ENCODE peak calls at places on chromosome 22, in nine cellular contexts. One of them, this sample, is unnamed.

GRCh38 chr22:41565403-41566054 is 4.7 kb downstream of the CSDC2 start:
- DNase-seq in CD4-positive, CD25-positive, alpha-beta regulatory T cell: no peak
- DNase-seq in stomach: no peak
- DNase-seq in psoas muscle: peak; percentile 34
- DNase-seq in neuronal stem cell: no peak
- DNase-seq in tibial artery: peak; percentile 41
- DNase-seq in brain microvascular endothelial cell: peak; percentile 82
- DNase-seq in transverse colon: peak; percentile 27
- DNase-seq in pancreas: no peak
- DNase-seq in this sample: peak; percentile 56

GRCh38 chr22:41538583-41538982 is 5.7 kb downstream of the POLR3H start:
- DNase-seq in CD4-positive, CD25-positive, alpha-beta regulatory T cell: no peak
- DNase-seq in stomach: no peak
- DNase-seq in psoas muscle: no peak
- DNase-seq in neuronal stem cell: no peak
- DNase-seq in tibial artery: no peak
- DNase-seq in brain microvascular endothelial cell: no peak
- DNase-seq in transverse colon: no peak
- DNase-seq in pancreas: no peak
- DNase-seq in this sample: no peak

GRCh38 chr22:24427500-24428164 is at the start of gene ADORA2A:
- DNase-seq in CD4-positive, CD25-positive, alpha-beta regulatory T cell: peak; percentile 90
- DNase-seq in stomach: peak; percentile 67
- DNase-seq in psoas muscle: no peak
- DNase-seq in neuronal stem cell: no peak
- DNase-seq in tibial artery: no peak
- DNase-seq in brain microvascular endothelial cell: no peak
- DNase-seq in transverse colon: peak; percentile 84
- DNase-seq in pancreas: no peak
- DNase-seq in this sample: no peak

GRCh38 chr22:50518628-50519027 is 6.8 kb downstream of the SCO2 start:
- DNase-seq in CD4-positive, CD25-positive, alpha-beta regulatory T cell: no peak
- DNase-seq in stomach: no peak
- DNase-seq in psoas muscle: no peak
- DNase-seq in neuronal stem cell: no peak
- DNase-seq in tibial artery: no peak
- DNase-seq in brain microvascular endothelial cell: no peak
- DNase-seq in transverse colon: no peak
- DNase-seq in pancreas: no peak
- DNase-seq in this sample: no peak

GRCh38 chr22:27715078-27715477 is 86.5 kb downstream of the MN1 start:
- DNase-seq in CD4-positive, CD25-positive, alpha-beta regulatory T cell: no peak
- DNase-seq in stomach: no peak
- DNase-seq in psoas muscle: peak; percentile 59
- DNase-seq in neuronal stem cell: peak; percentile 23
- DNase-seq in tibial artery: no peak
- DNase-seq in brain microvascular endothelial cell: no peak
- DNase-seq in transverse colon: no peak
- DNase-seq in pancreas: no peak
- DNase-seq in this sample: no peak

GRCh38 chr22:20101638-20102037 is 14.3 kb upstream of the RANBP1 start:
- DNase-seq in CD4-positive, CD25-positive, alpha-beta regulatory T cell: no peak
- DNase-seq in stomach: no peak
- DNase-seq in psoas muscle: no peak
- DNase-seq in neuronal stem cell: no peak
- DNase-seq in tibial artery: no peak
- DNase-seq in brain microvascular endothelial cell: no peak
- DNase-seq in transverse colon: no peak
- DNase-seq in pancreas: no peak
- DNase-seq in this sample: peak; percentile 6

GRCh38 chr22:23380911-23381310 is 199.2 kb downstream of the IGLL1 start:
- DNase-seq in CD4-positive, CD25-positive, alpha-beta regulatory T cell: no peak
- DNase-seq in stomach: no peak
- DNase-seq in psoas muscle: no peak
- DNase-seq in neuronal stem cell: no peak
- DNase-seq in tibial artery: peak; percentile 8
- DNase-seq in brain microvascular endothelial cell: no peak
- DNase-seq in transverse colon: no peak
- DNase-seq in pancreas: no peak
- DNase-seq in this sample: no peak

GRCh38 chr22:19525116-19525660 is 978 bp upstream of the CLDN5 start:
- DNase-seq in CD4-positive, CD25-positive, alpha-beta regulatory T cell: no peak
- DNase-seq in stomach: no peak
- DNase-seq in psoas muscle: no peak
- DNase-seq in neuronal stem cell: no peak
- DNase-seq in tibial artery: no peak
- DNase-seq in brain microvascular endothelial cell: no peak
- DNase-seq in transverse colon: no peak
- DNase-seq in pancreas: no peak
- DNase-seq in this sample: no peak

GRCh38 chr22:25630446-25630845 is 66.0 kb downstream of the GRK3 start:
- DNase-seq in CD4-positive, CD25-positive, alpha-beta regulatory T cell: no peak
- DNase-seq in stomach: no peak
- DNase-seq in psoas muscle: no peak
- DNase-seq in neuronal stem cell: no peak
- DNase-seq in tibial artery: no peak
- DNase-seq in brain microvascular endothelial cell: no peak
- DNase-seq in transverse colon: no peak
- DNase-seq in pancreas: no peak
- DNase-seq in this sample: no peak

GRCh38 chr22:37267128-37267587 is 15.2 kb upstream of the CYTH4 start:
- DNase-seq in CD4-positive, CD25-positive, alpha-beta regulatory T cell: peak; percentile 71
- DNase-seq in stomach: peak; percentile 42
- DNase-seq in psoas muscle: no peak
- DNase-seq in neuronal stem cell: peak; percentile 65
- DNase-seq in tibial artery: no peak
- DNase-seq in brain microvascular endothelial cell: no peak
- DNase-seq in transverse colon: peak; percentile 55
- DNase-seq in pancreas: no peak
- DNase-seq in this sample: peak; percentile 32

GRCh38 chr22:50403701-50404101 is 60.6 kb downstream of the PPP6R2 start:
- DNase-seq in CD4-positive, CD25-positive, alpha-beta regulatory T cell: no peak
- DNase-seq in stomach: peak; percentile 61
- DNase-seq in psoas muscle: peak; percentile 55
- DNase-seq in neuronal stem cell: no peak
- DNase-seq in tibial artery: peak; percentile 71
- DNase-seq in brain microvascular endothelial cell: no peak
- DNase-seq in transverse colon: peak; percentile 56
- DNase-seq in pancreas: peak; percentile 34
- DNase-seq in this sample: peak; percentile 68

GRCh38 chr22:36010913-36011312 is 17.7 kb downstream of the RBFOX2 start:
- DNase-seq in CD4-positive, CD25-positive, alpha-beta regulatory T cell: no peak
- DNase-seq in stomach: no peak
- DNase-seq in psoas muscle: no peak
- DNase-seq in neuronal stem cell: no peak
- DNase-seq in tibial artery: no peak
- DNase-seq in brain microvascular endothelial cell: peak; percentile 76
- DNase-seq in transverse colon: no peak
- DNase-seq in pancreas: no peak
- DNase-seq in this sample: no peak

GRCh38 chr22:36008131-36008530 is 20.5 kb downstream of the RBFOX2 start:
- DNase-seq in CD4-positive, CD25-positive, alpha-beta regulatory T cell: no peak
- DNase-seq in stomach: no peak
- DNase-seq in psoas muscle: no peak
- DNase-seq in neuronal stem cell: no peak
- DNase-seq in tibial artery: no peak
- DNase-seq in brain microvascular endothelial cell: no peak
- DNase-seq in transverse colon: no peak
- DNase-seq in pancreas: no peak
- DNase-seq in this sample: no peak

GRCh38 chr22:36008565-36008964 is 20.1 kb downstream of the RBFOX2 start:
- DNase-seq in CD4-positive, CD25-positive, alpha-beta regulatory T cell: no peak
- DNase-seq in stomach: no peak
- DNase-seq in psoas muscle: no peak
- DNase-seq in neuronal stem cell: no peak
- DNase-seq in tibial artery: no peak
- DNase-seq in brain microvascular endothelial cell: no peak
- DNase-seq in transverse colon: no peak
- DNase-seq in pancreas: no peak
- DNase-seq in this sample: no peak

GRCh38 chr22:36009085-36009484 is 19.5 kb downstream of the RBFOX2 start:
- DNase-seq in CD4-positive, CD25-positive, alpha-beta regulatory T cell: no peak
- DNase-seq in stomach: no peak
- DNase-seq in psoas muscle: no peak
- DNase-seq in neuronal stem cell: no peak
- DNase-seq in tibial artery: no peak
- DNase-seq in brain microvascular endothelial cell: peak; percentile 78
- DNase-seq in transverse colon: no peak
- DNase-seq in pancreas: no peak
- DNase-seq in this sample: no peak

DNA sequence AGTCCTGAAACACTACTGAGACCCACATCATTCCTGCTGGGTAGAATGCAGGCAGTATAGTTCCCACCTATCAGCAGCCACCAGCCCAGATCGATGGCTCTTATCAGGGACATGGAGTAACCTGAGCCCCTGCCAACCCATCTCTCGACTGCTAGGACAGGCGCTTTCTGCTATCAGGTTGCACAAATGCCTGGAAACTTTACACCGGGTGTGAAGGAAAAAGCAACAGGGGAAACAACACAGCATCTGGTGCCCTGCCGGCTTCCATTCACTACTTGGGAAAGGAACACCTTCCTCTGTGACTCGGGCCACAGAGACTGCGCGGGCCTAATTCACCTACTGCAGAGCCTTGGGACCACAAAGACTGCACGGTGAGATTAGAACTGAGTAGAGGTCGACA is 18.5 kb downstream of the RBFOX2 start:
- DNase-seq in CD4-positive, CD25-positive, alpha-beta regulatory T cell: no peak
- DNase-seq in stomach: no peak
- DNase-seq in psoas muscle: no peak
- DNase-seq in neuronal stem cell: peak; percentile 56
- DNase-seq in tibial artery: no peak
- DNase-seq in brain microvascular endothelial cell: no peak
- DNase-seq in transverse colon: no peak
- DNase-seq in pancreas: peak; percentile 72
- DNase-seq in this sample: no peak
- H3K4me3 ChIP-seq in CD4-positive, CD25-positive, alpha-beta regulatory T cell: no peak overlapping the region
- H3K4me3 ChIP-seq in stomach: no peak overlapping the region
- H3K4me3 ChIP-seq in psoas muscle: no peak overlapping the region
- H3K4me3 ChIP-seq in neuronal stem cell: no peak overlapping the region
- H3K4me3 ChIP-seq in tibial artery: no peak overlapping the region
- H3K4me3 ChIP-seq in brain microvascular endothelial cell: no peak overlapping the region
- H3K4me3 ChIP-seq in transverse colon: no peak overlapping the region
- H3K4me3 ChIP-seq in pancreas: no peak overlapping the region
- H3K4me3 ChIP-seq in this sample: no peak overlapping the region

GRCh38 chr22:38327805-38328204 is 10.6 kb upstream of the CSNK1E start:
- DNase-seq in CD4-positive, CD25-positive, alpha-beta regulatory T cell: no peak
- DNase-seq in stomach: no peak
- DNase-seq in psoas muscle: no peak
- DNase-seq in neuronal stem cell: no peak
- DNase-seq in tibial artery: no peak
- DNase-seq in brain microvascular endothelial cell: no peak
- DNase-seq in transverse colon: no peak
- DNase-seq in pancreas: no peak
- DNase-seq in this sample: no peak

GRCh38 chr22:38325575-38325974 is 8.3 kb upstream of the CSNK1E start:
- DNase-seq in CD4-positive, CD25-positive, alpha-beta regulatory T cell: no peak
- DNase-seq in stomach: no peak
- DNase-seq in psoas muscle: no peak
- DNase-seq in neuronal stem cell: no peak
- DNase-seq in tibial artery: no peak
- DNase-seq in brain microvascular endothelial cell: no peak
- DNase-seq in transverse colon: no peak
- DNase-seq in pancreas: no peak
- DNase-seq in this sample: no peak

DNA sequence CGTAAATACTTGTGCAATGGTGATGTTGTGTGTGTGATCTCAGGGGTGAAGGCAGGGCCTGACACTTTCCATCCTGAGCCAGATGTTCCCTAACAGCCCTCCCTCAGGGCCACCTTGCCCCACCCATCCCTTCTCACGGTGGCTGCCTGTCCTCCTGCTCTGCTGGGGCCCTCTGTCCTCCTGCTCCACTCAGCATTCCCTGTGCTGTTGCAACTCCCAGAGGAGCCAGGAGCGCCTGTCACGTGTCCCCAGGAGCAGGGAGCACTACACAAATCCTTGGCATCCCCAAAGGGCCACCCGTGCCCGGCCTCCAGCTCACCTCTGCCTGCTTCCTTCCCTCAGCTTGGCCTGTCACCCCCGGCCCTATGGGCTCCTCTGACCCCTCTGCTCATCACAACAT is 10.2 kb upstream of the CSNK1E start:
- DNase-seq in CD4-positive, CD25-positive, alpha-beta regulatory T cell: no peak
- DNase-seq in stomach: no peak
- DNase-seq in psoas muscle: no peak
- DNase-seq in neuronal stem cell: no peak
- DNase-seq in tibial artery: no peak
- DNase-seq in brain microvascular endothelial cell: no peak
- DNase-seq in transverse colon: no peak
- DNase-seq in pancreas: no peak
- DNase-seq in this sample: no peak
- H3K27ac ChIP-seq in CD4-positive, CD25-positive, alpha-beta regulatory T cell: no peak overlapping the region
- H3K27ac ChIP-seq in stomach: no peak overlapping the region
- H3K27ac ChIP-seq in psoas muscle: no peak overlapping the region
- H3K27ac ChIP-seq in neuronal stem cell: no peak overlapping the region
- H3K27ac ChIP-seq in tibial artery: no peak overlapping the region
- H3K27ac ChIP-seq in brain microvascular endothelial cell: no peak overlapping the region
- H3K27ac ChIP-seq in transverse colon: no peak overlapping the region
- H3K27ac ChIP-seq in pancreas: no peak overlapping the region
- H3K27ac ChIP-seq in this sample: no peak overlapping the region

GRCh38 chr22:18156878-18157713 is 7.1 kb downstream of the USP18 start:
- DNase-seq in CD4-positive, CD25-positive, alpha-beta regulatory T cell: peak; percentile 46
- DNase-seq in stomach: peak; percentile 56
- DNase-seq in psoas muscle: peak; percentile 82
- DNase-seq in neuronal stem cell: peak; percentile 76
- DNase-seq in tibial artery: peak; percentile 78
- DNase-seq in brain microvascular endothelial cell: peak; percentile 91
- DNase-seq in transverse colon: peak; percentile 71
- DNase-seq in pancreas: no peak
- DNase-seq in this sample: peak; percentile 56
- H3K4me3 ChIP-seq in CD4-positive, CD25-positive, alpha-beta regulatory T cell: no peak overlapping the region
- H3K4me3 ChIP-seq in stomach: no peak overlapping the region
- H3K4me3 ChIP-seq in psoas muscle: no peak overlapping the region
- H3K4me3 ChIP-seq in neuronal stem cell: no peak overlapping the region
- H3K4me3 ChIP-seq in tibial artery: no peak overlapping the region
- H3K4me3 ChIP-seq in brain microvascular endothelial cell: no peak overlapping the region
- H3K4me3 ChIP-seq in transverse colon: no peak overlapping the region
- H3K4me3 ChIP-seq in pancreas: no peak overlapping the region
- H3K4me3 ChIP-seq in this sample: no peak overlapping the region

DNA sequence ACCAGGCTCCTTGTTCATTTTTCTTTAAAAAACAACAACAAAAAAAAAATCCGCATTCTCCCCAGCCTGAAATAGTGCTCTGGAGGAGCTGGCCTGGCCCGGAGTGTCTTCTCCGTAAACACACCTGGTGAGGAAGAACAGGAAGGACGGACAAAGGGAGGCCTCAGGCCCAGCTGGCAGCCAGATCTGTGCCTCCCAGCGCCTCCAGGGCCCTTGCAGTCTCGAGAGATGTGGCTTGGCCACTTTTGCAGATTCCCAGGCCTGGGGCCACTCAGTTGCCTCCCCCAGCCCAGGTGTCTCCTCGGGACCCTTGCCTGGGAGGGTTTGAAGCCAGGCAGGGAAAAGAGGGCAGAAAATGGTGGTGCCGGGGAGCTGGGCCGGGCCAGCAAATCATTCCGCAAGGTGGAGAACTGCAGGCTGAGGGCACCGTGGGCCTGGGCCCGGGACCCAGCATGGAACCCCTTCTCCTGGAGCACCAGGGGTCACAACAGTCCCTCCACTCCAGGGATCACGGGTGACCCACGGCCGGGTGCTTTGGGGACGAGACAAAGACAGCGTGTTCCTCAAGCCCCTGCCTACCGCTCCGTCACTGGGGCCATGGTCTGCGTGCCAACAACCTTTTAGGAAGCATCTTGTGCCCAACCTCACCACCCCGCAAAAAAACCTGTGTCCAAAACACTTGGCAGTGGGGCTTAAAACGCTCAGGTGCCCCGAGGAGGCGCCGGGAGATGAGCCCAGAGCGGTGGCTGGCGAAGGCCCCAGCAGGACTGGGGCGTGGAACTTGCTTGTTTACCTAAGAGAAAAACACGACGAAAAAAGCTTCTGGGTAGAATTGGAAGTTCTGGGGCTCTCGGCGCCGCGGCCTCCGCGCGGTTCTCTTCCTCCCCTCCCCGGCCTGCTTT is 67.1 kb upstream of the WNT7B start:
- DNase-seq in CD4-positive, CD25-positive, alpha-beta regulatory T cell: peak; percentile 34
- DNase-seq in stomach: peak; percentile 54
- DNase-seq in psoas muscle: no peak
- DNase-seq in neuronal stem cell: no peak
- DNase-seq in tibial artery: peak; percentile 47
- DNase-seq in brain microvascular endothelial cell: no peak
- DNase-seq in transverse colon: peak; percentile 49
- DNase-seq in pancreas: no peak
- DNase-seq in this sample: no peak
- H3K27ac ChIP-seq in CD4-positive, CD25-positive, alpha-beta regulatory T cell: peak overlapping the region; percentile 60
- H3K27ac ChIP-seq in stomach: peak overlapping the region; percentile 92
- H3K27ac ChIP-seq in psoas muscle: peak overlapping the region; percentile 99
- H3K27ac ChIP-seq in neuronal stem cell: no peak overlapping the region
- H3K27ac ChIP-seq in tibial artery: peak overlapping the region; percentile 99
- H3K27ac ChIP-seq in brain microvascular endothelial cell: no peak overlapping the region
- H3K27ac ChIP-seq in transverse colon: peak overlapping the region; percentile 93
- H3K27ac ChIP-seq in pancreas: peak overlapping the region; percentile 85
- H3K27ac ChIP-seq in this sample: peak overlapping the region; percentile 95